ENCODE peak calls at places on chromosome X, in ten cellular contexts. One of them, this sample, is unnamed. For H3K9me3, the result is how much of the 10 kb centered on the place peaks cover.

GRCh38 chrX:142483965-142484364 is 278.9 kb upstream of the MAGEC2 start:
- DNase-seq in fibroblast of lung: no peak
- DNase-seq in A549: no peak
- DNase-seq in Peyer's patch: no peak
- DNase-seq in upper lobe of left lung: no peak
- DNase-seq in IMR-90: no peak
- DNase-seq in cardiac muscle cell: no peak
- DNase-seq in ovary: no peak
- DNase-seq in CD4-positive, alpha-beta memory T cell: no peak
- DNase-seq in PC-3: peak
- DNase-seq in this sample: no peak

GRCh38 chrX:49237060-49237459 is 1.8 kb downstream of the CCDC22 start:
- DNase-seq in fibroblast of lung: no peak
- DNase-seq in A549: no peak
- DNase-seq in Peyer's patch: no peak
- DNase-seq in upper lobe of left lung: peak
- DNase-seq in IMR-90: no peak
- DNase-seq in cardiac muscle cell: no peak
- DNase-seq in ovary: no peak
- DNase-seq in CD4-positive, alpha-beta memory T cell: no peak
- DNase-seq in PC-3: no peak
- DNase-seq in this sample: no peak

GRCh38 chrX:57528670-57529255 is 63.0 kb upstream of the ZXDB start:
- DNase-seq in fibroblast of lung: no peak
- DNase-seq in A549: peak
- DNase-seq in Peyer's patch: no peak
- DNase-seq in upper lobe of left lung: no peak
- DNase-seq in IMR-90: peak
- DNase-seq in cardiac muscle cell: no peak
- DNase-seq in ovary: no peak
- DNase-seq in CD4-positive, alpha-beta memory T cell: no peak
- DNase-seq in PC-3: peak
- DNase-seq in this sample: peak

GRCh38 chrX:138710311-138710791 is 1.2 kb downstream of the FGF13 start:
- DNase-seq in fibroblast of lung: no peak
- DNase-seq in A549: peak
- DNase-seq in Peyer's patch: no peak
- DNase-seq in upper lobe of left lung: peak
- DNase-seq in IMR-90: no peak
- DNase-seq in cardiac muscle cell: no peak
- DNase-seq in ovary: peak
- DNase-seq in CD4-positive, alpha-beta memory T cell: no peak
- DNase-seq in PC-3: no peak
- DNase-seq in this sample: no peak

GRCh38 chrX:65406532-65406931 is 128.1 kb downstream of the LAS1L start:
- DNase-seq in fibroblast of lung: no peak
- DNase-seq in A549: no peak
- DNase-seq in Peyer's patch: no peak
- DNase-seq in upper lobe of left lung: no peak
- DNase-seq in IMR-90: no peak
- DNase-seq in cardiac muscle cell: no peak
- DNase-seq in ovary: no peak
- DNase-seq in CD4-positive, alpha-beta memory T cell: no peak
- DNase-seq in PC-3: no peak
- DNase-seq in this sample: no peak

GRCh38 chrX:45769919-45770582 is 569.4 kb upstream of the DIPK2B start:
- DNase-seq in fibroblast of lung: peak
- DNase-seq in A549: peak
- DNase-seq in Peyer's patch: peak
- DNase-seq in upper lobe of left lung: peak
- DNase-seq in IMR-90: peak
- DNase-seq in cardiac muscle cell: peak
- DNase-seq in ovary: peak
- DNase-seq in CD4-positive, alpha-beta memory T cell: peak
- DNase-seq in PC-3: peak
- DNase-seq in this sample: no peak

GRCh38 chrX:386768-387575 is at the start of gene PPP2R3B:
- DNase-seq in fibroblast of lung: peak
- DNase-seq in A549: peak
- DNase-seq in Peyer's patch: peak
- DNase-seq in upper lobe of left lung: peak
- DNase-seq in IMR-90: peak
- DNase-seq in cardiac muscle cell: peak
- DNase-seq in ovary: peak
- DNase-seq in CD4-positive, alpha-beta memory T cell: peak
- DNase-seq in PC-3: peak
- DNase-seq in this sample: peak

GRCh38 chrX:95907081-95907480 is 777.6 kb upstream of the DIAPH2 start:
- DNase-seq in fibroblast of lung: no peak
- DNase-seq in A549: no peak
- DNase-seq in Peyer's patch: no peak
- DNase-seq in upper lobe of left lung: no peak
- DNase-seq in IMR-90: no peak
- DNase-seq in cardiac muscle cell: no peak
- DNase-seq in ovary: no peak
- DNase-seq in CD4-positive, alpha-beta memory T cell: no peak
- DNase-seq in PC-3: no peak
- DNase-seq in this sample: no peak

GRCh38 chrX:40867352-40867751 is 132.0 kb upstream of the MED14 start:
- DNase-seq in fibroblast of lung: peak
- DNase-seq in A549: peak
- DNase-seq in Peyer's patch: no peak
- DNase-seq in upper lobe of left lung: no peak
- DNase-seq in IMR-90: peak
- DNase-seq in cardiac muscle cell: peak
- DNase-seq in ovary: peak
- DNase-seq in CD4-positive, alpha-beta memory T cell: no peak
- DNase-seq in PC-3: peak
- DNase-seq in this sample: no peak

GRCh38 chrX:68234171-68234910 is 199.0 kb downstream of the OPHN1 start:
- DNase-seq in fibroblast of lung: no peak
- DNase-seq in A549: no peak
- DNase-seq in Peyer's patch: no peak
- DNase-seq in upper lobe of left lung: no peak
- DNase-seq in IMR-90: no peak
- DNase-seq in cardiac muscle cell: no peak
- DNase-seq in ovary: no peak
- DNase-seq in CD4-positive, alpha-beta memory T cell: no peak
- DNase-seq in PC-3: no peak
- DNase-seq in this sample: no peak

GRCh38 chrX:114611018-114611619 is 27.2 kb downstream of the HTR2C start:
- DNase-seq in fibroblast of lung: peak
- DNase-seq in A549: peak
- DNase-seq in Peyer's patch: peak
- DNase-seq in upper lobe of left lung: no peak
- DNase-seq in IMR-90: peak
- DNase-seq in cardiac muscle cell: peak
- DNase-seq in ovary: no peak
- DNase-seq in CD4-positive, alpha-beta memory T cell: no peak
- DNase-seq in PC-3: peak
- DNase-seq in this sample: no peak

GRCh38 chrX:21798677-21799219 is 40.7 kb upstream of the MBTPS2 start:
- DNase-seq in fibroblast of lung: peak
- DNase-seq in A549: peak
- DNase-seq in Peyer's patch: no peak
- DNase-seq in upper lobe of left lung: no peak
- DNase-seq in IMR-90: peak
- DNase-seq in cardiac muscle cell: peak
- DNase-seq in ovary: no peak
- DNase-seq in CD4-positive, alpha-beta memory T cell: no peak
- DNase-seq in PC-3: peak
- DNase-seq in this sample: no peak

DNA sequence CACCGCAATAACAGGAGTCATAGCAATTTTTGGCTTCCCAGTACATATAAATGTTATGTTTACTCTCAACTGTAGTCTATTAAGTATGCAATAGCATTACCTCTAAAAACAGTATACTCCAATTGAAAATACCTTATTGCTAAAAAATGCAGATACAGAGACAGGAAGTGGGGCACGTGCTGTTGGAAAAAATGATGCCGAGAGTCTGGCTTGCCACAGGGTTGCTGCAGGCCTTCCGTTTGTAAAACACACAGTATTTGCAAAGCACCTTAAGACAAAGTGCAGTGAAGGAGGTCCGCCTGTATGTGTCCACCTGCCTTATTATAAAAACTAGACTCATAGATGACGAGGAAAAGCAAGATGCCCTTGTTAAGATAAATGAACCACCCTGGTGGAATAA is 23.5 kb downstream of the CD99 start:
- DNase-seq in fibroblast of lung: no peak
- DNase-seq in A549: no peak
- DNase-seq in Peyer's patch: no peak
- DNase-seq in upper lobe of left lung: no peak
- DNase-seq in IMR-90: no peak
- DNase-seq in cardiac muscle cell: no peak
- DNase-seq in ovary: no peak
- DNase-seq in CD4-positive, alpha-beta memory T cell: peak
- DNase-seq in PC-3: no peak
- DNase-seq in this sample: no peak
- H3K4me3 ChIP-seq in fibroblast of lung: no peak
- H3K4me3 ChIP-seq in A549: no peak
- H3K4me3 ChIP-seq in Peyer's patch: no peak
- H3K4me3 ChIP-seq in upper lobe of left lung: no peak
- H3K4me3 ChIP-seq in IMR-90: no peak
- H3K4me3 ChIP-seq in cardiac muscle cell: no peak
- H3K4me3 ChIP-seq in ovary: no peak
- H3K4me3 ChIP-seq in CD4-positive, alpha-beta memory T cell: no peak
- H3K4me3 ChIP-seq in PC-3: no peak
- H3K4me3 ChIP-seq in this sample: no peak

DNA sequence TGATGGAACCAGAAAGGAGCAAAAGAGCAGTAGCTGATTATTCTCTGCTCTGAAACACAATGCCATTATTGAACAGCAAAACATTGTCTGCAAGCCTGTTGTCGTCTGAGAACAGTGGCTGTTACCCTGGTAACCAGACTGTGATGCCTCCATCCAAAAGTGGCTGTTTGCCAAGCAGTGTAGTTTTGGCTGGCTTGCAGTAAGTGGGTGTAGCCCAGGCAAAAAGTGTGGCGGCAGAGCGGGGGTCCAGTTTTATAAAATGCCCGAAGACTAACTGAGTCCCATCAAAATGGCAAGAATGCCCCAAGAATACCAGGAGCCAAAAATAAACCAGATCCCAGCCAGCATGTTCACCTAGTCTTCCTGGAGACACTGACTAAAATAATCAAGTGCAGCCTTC is 2.5 kb downstream of the PLP1 start:
- DNase-seq in fibroblast of lung: no peak
- DNase-seq in A549: no peak
- DNase-seq in Peyer's patch: no peak
- DNase-seq in upper lobe of left lung: no peak
- DNase-seq in IMR-90: no peak
- DNase-seq in cardiac muscle cell: peak
- DNase-seq in ovary: no peak
- DNase-seq in CD4-positive, alpha-beta memory T cell: no peak
- DNase-seq in PC-3: no peak
- DNase-seq in this sample: no peak
- H3K27ac ChIP-seq in fibroblast of lung: no peak
- H3K27ac ChIP-seq in A549: no peak
- H3K27ac ChIP-seq in Peyer's patch: no peak
- H3K27ac ChIP-seq in upper lobe of left lung: no peak
- H3K27ac ChIP-seq in IMR-90: no peak
- H3K27ac ChIP-seq in cardiac muscle cell: no peak
- H3K27ac ChIP-seq in ovary: no peak
- H3K27ac ChIP-seq in CD4-positive, alpha-beta memory T cell: no peak
- H3K27ac ChIP-seq in PC-3: no peak
- H3K27ac ChIP-seq in this sample: no peak

DNA sequence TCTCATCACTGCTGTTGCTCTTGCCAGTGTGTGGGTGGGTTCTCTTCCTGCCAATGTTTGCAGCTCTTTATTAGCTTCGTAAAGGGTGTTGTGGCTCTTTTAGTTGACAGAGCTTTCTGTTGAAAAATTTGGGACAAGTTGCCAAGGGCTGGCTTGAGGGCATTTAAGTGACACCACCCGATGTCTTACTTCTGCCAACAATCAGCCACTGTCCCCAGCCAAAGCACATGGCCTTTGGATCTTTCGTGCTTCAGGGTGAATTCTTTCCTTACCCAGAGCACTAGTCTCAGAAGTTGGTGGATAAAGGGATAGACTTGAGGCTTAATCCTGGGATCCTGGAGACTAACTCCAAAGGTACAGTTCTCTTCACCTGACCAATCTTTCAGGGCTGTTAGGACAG is 113.6 kb downstream of the SOX3 start:
- DNase-seq in fibroblast of lung: no peak
- DNase-seq in A549: no peak
- DNase-seq in Peyer's patch: no peak
- DNase-seq in upper lobe of left lung: no peak
- DNase-seq in IMR-90: no peak
- DNase-seq in cardiac muscle cell: no peak
- DNase-seq in ovary: no peak
- DNase-seq in CD4-positive, alpha-beta memory T cell: no peak
- DNase-seq in PC-3: no peak
- DNase-seq in this sample: no peak
- H3K9me3 ChIP-seq in fibroblast of lung: under half
- H3K9me3 ChIP-seq in A549: under half
- H3K9me3 ChIP-seq in Peyer's patch: under half
- H3K9me3 ChIP-seq in upper lobe of left lung: under half
- H3K9me3 ChIP-seq in IMR-90: under half
- H3K9me3 ChIP-seq in cardiac muscle cell: under half
- H3K9me3 ChIP-seq in ovary: under half
- H3K9me3 ChIP-seq in CD4-positive, alpha-beta memory T cell: under half
- H3K9me3 ChIP-seq in PC-3: under half
- H3K9me3 ChIP-seq in this sample: under half

GRCh38 chrX:37662181-37662580 is 23.4 kb upstream of the XK start:
- DNase-seq in fibroblast of lung: no peak
- DNase-seq in A549: no peak
- DNase-seq in Peyer's patch: no peak
- DNase-seq in upper lobe of left lung: no peak
- DNase-seq in IMR-90: no peak
- DNase-seq in cardiac muscle cell: no peak
- DNase-seq in ovary: no peak
- DNase-seq in CD4-positive, alpha-beta memory T cell: no peak
- DNase-seq in PC-3: no peak
- DNase-seq in this sample: no peak

GRCh38 chrX:37653397-37654085 is 32.0 kb upstream of the XK start:
- DNase-seq in fibroblast of lung: no peak
- DNase-seq in A549: no peak
- DNase-seq in Peyer's patch: no peak
- DNase-seq in upper lobe of left lung: no peak
- DNase-seq in IMR-90: no peak
- DNase-seq in cardiac muscle cell: no peak
- DNase-seq in ovary: no peak
- DNase-seq in CD4-positive, alpha-beta memory T cell: no peak
- DNase-seq in PC-3: no peak
- DNase-seq in this sample: no peak

GRCh38 chrX:37652589-37653271 is 32.9 kb upstream of the XK start:
- DNase-seq in fibroblast of lung: no peak
- DNase-seq in A549: no peak
- DNase-seq in Peyer's patch: no peak
- DNase-seq in upper lobe of left lung: no peak
- DNase-seq in IMR-90: no peak
- DNase-seq in cardiac muscle cell: no peak
- DNase-seq in ovary: no peak
- DNase-seq in CD4-positive, alpha-beta memory T cell: no peak
- DNase-seq in PC-3: no peak
- DNase-seq in this sample: no peak

GRCh38 chrX:37659047-37659446 is 26.5 kb upstream of the XK start:
- DNase-seq in fibroblast of lung: no peak
- DNase-seq in A549: no peak
- DNase-seq in Peyer's patch: no peak
- DNase-seq in upper lobe of left lung: no peak
- DNase-seq in IMR-90: no peak
- DNase-seq in cardiac muscle cell: no peak
- DNase-seq in ovary: no peak
- DNase-seq in CD4-positive, alpha-beta memory T cell: no peak
- DNase-seq in PC-3: no peak
- DNase-seq in this sample: no peak

GRCh38 chrX:37658352-37659030 is 27.1 kb upstream of the XK start:
- DNase-seq in fibroblast of lung: no peak
- DNase-seq in A549: no peak
- DNase-seq in Peyer's patch: no peak
- DNase-seq in upper lobe of left lung: no peak
- DNase-seq in IMR-90: no peak
- DNase-seq in cardiac muscle cell: no peak
- DNase-seq in ovary: no peak
- DNase-seq in CD4-positive, alpha-beta memory T cell: no peak
- DNase-seq in PC-3: no peak
- DNase-seq in this sample: no peak
- H3K4me3 ChIP-seq in fibroblast of lung: no peak
- H3K4me3 ChIP-seq in A549: no peak
- H3K4me3 ChIP-seq in Peyer's patch: no peak
- H3K4me3 ChIP-seq in upper lobe of left lung: no peak
- H3K4me3 ChIP-seq in IMR-90: no peak
- H3K4me3 ChIP-seq in cardiac muscle cell: no peak
- H3K4me3 ChIP-seq in ovary: no peak
- H3K4me3 ChIP-seq in CD4-positive, alpha-beta memory T cell: no peak
- H3K4me3 ChIP-seq in PC-3: no peak
- H3K4me3 ChIP-seq in this sample: no peak